ENCODE peak calls at places on chromosomes 6 and 20, in ten cellular contexts. One of them, this sample, is unnamed.

GRCh38 chr6:45667265-45667664 is 289.5 kb upstream of the SUPT3H start:
- DNase-seq in effector memory CD4-positive, alpha-beta T cell: no peak
- DNase-seq in uterus: no peak
- DNase-seq in tibial nerve: no peak
- DNase-seq in HCT116: no peak
- DNase-seq in transverse colon: no peak
- DNase-seq in CD8-positive, alpha-beta memory T cell: no peak
- DNase-seq in heart right ventricle: no peak
- DNase-seq in small intestine: no peak
- DNase-seq in GM23338: peak; percentile 35
- DNase-seq in this sample: no peak

GRCh38 chr6:2197177-2197671 is 48.2 kb downstream of the GMDS start:
- DNase-seq in uterus: peak; percentile 42
- DNase-seq in small intestine: peak; percentile 17
- DNase-seq in CD8-positive, alpha-beta memory T cell: no peak
- DNase-seq in transverse colon: no peak
- DNase-seq in effector memory CD4-positive, alpha-beta T cell: no peak
- DNase-seq in GM23338: no peak
- DNase-seq in tibial nerve: peak; percentile 16
- DNase-seq in HCT116: peak; percentile 28
- DNase-seq in heart right ventricle: peak; percentile 22
- DNase-seq in this sample: no peak

GRCh38 chr20:43508106-43508505 is 609 bp downstream of the L3MBTL1 start:
- DNase-seq in CD8-positive, alpha-beta memory T cell: no peak
- DNase-seq in uterus: no peak
- DNase-seq in transverse colon: peak; percentile 16
- DNase-seq in HCT116: no peak
- DNase-seq in heart right ventricle: no peak
- DNase-seq in effector memory CD4-positive, alpha-beta T cell: no peak
- DNase-seq in tibial nerve: no peak
- DNase-seq in GM23338: peak; percentile 54
- DNase-seq in small intestine: no peak
- DNase-seq in this sample: peak; percentile 81

GRCh38 chr20:9408422-9409300 is 105.7 kb upstream of the LAMP5 start:
- DNase-seq in uterus: no peak
- DNase-seq in GM23338: no peak
- DNase-seq in HCT116: no peak
- DNase-seq in transverse colon: no peak
- DNase-seq in effector memory CD4-positive, alpha-beta T cell: no peak
- DNase-seq in CD8-positive, alpha-beta memory T cell: no peak
- DNase-seq in heart right ventricle: no peak
- DNase-seq in small intestine: no peak
- DNase-seq in tibial nerve: no peak
- DNase-seq in this sample: no peak

GRCh38 chr6:81977488-81977887 is 225.0 kb upstream of the TENT5A start:
- DNase-seq in GM23338: no peak
- DNase-seq in HCT116: no peak
- DNase-seq in tibial nerve: no peak
- DNase-seq in transverse colon: no peak
- DNase-seq in CD8-positive, alpha-beta memory T cell: no peak
- DNase-seq in uterus: no peak
- DNase-seq in effector memory CD4-positive, alpha-beta T cell: no peak
- DNase-seq in small intestine: no peak
- DNase-seq in heart right ventricle: no peak
- DNase-seq in this sample: no peak

GRCh38 chr20:10982692-10983091 is 308.9 kb upstream of the JAG1 start:
- DNase-seq in effector memory CD4-positive, alpha-beta T cell: no peak
- DNase-seq in GM23338: no peak
- DNase-seq in uterus: peak; percentile 40
- DNase-seq in tibial nerve: peak; percentile 27
- DNase-seq in small intestine: no peak
- DNase-seq in CD8-positive, alpha-beta memory T cell: no peak
- DNase-seq in HCT116: no peak
- DNase-seq in transverse colon: no peak
- DNase-seq in heart right ventricle: peak; percentile 78
- DNase-seq in this sample: no peak

GRCh38 chr6:11632231-11632630 is 94.7 kb downstream of the TMEM170B start:
- DNase-seq in tibial nerve: no peak
- DNase-seq in CD8-positive, alpha-beta memory T cell: no peak
- DNase-seq in uterus: no peak
- DNase-seq in small intestine: peak; percentile 79
- DNase-seq in GM23338: no peak
- DNase-seq in effector memory CD4-positive, alpha-beta T cell: no peak
- DNase-seq in transverse colon: peak; percentile 55
- DNase-seq in heart right ventricle: no peak
- DNase-seq in HCT116: peak; percentile 24
- DNase-seq in this sample: peak; percentile 51

GRCh38 chr6:8556370-8557018 is 121.1 kb upstream of the SLC35B3 start:
- DNase-seq in uterus: no peak
- DNase-seq in transverse colon: no peak
- DNase-seq in GM23338: no peak
- DNase-seq in tibial nerve: no peak
- DNase-seq in heart right ventricle: no peak
- DNase-seq in small intestine: no peak
- DNase-seq in HCT116: peak; percentile 16
- DNase-seq in CD8-positive, alpha-beta memory T cell: no peak
- DNase-seq in effector memory CD4-positive, alpha-beta T cell: no peak
- DNase-seq in this sample: no peak

GRCh38 chr20:609371-609964 is 641 bp downstream of the TCF15 start:
- DNase-seq in effector memory CD4-positive, alpha-beta T cell: no peak
- DNase-seq in CD8-positive, alpha-beta memory T cell: no peak
- DNase-seq in tibial nerve: no peak
- DNase-seq in heart right ventricle: no peak
- DNase-seq in small intestine: no peak
- DNase-seq in uterus: no peak
- DNase-seq in transverse colon: no peak
- DNase-seq in HCT116: no peak
- DNase-seq in GM23338: peak; percentile 46
- DNase-seq in this sample: no peak

GRCh38 chr20:57361517-57361916 is 10.5 kb downstream of the RAE1 start:
- DNase-seq in transverse colon: no peak
- DNase-seq in HCT116: no peak
- DNase-seq in small intestine: no peak
- DNase-seq in GM23338: no peak
- DNase-seq in effector memory CD4-positive, alpha-beta T cell: no peak
- DNase-seq in tibial nerve: no peak
- DNase-seq in CD8-positive, alpha-beta memory T cell: no peak
- DNase-seq in uterus: no peak
- DNase-seq in heart right ventricle: no peak
- DNase-seq in this sample: no peak

GRCh38 chr6:139538366-139538765 is 163.9 kb upstream of the CITED2 start:
- DNase-seq in effector memory CD4-positive, alpha-beta T cell: no peak
- DNase-seq in transverse colon: no peak
- DNase-seq in GM23338: no peak
- DNase-seq in CD8-positive, alpha-beta memory T cell: no peak
- DNase-seq in small intestine: no peak
- DNase-seq in heart right ventricle: no peak
- DNase-seq in uterus: no peak
- DNase-seq in HCT116: no peak
- DNase-seq in tibial nerve: no peak
- DNase-seq in this sample: no peak

DNA sequence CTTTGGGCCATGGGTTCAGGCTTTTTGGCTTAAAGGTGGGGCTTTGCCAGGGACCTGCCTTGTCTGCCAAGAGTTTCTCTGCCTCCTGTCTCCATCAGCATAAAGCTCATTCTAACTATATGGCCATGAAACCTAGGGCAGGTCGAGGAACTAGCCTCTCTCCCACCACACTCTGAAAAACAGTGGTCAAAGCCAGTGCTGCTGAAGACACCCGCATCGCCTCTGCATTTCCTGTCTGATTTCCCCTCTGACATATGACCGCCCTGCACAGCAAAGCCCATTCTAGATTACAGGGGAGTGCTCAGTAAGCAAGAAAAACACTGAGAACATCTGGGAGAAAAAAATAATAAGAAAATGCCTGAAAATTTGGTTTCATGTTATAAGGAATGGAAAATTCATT is 573.6 kb downstream of the PRKN start:
- DNase-seq in tibial nerve: no peak
- DNase-seq in small intestine: no peak
- DNase-seq in GM23338: no peak
- DNase-seq in effector memory CD4-positive, alpha-beta T cell: no peak
- DNase-seq in heart right ventricle: no peak
- DNase-seq in transverse colon: no peak
- DNase-seq in HCT116: no peak
- DNase-seq in uterus: no peak
- DNase-seq in CD8-positive, alpha-beta memory T cell: no peak
- DNase-seq in this sample: no peak
- H3K4me1 ChIP-seq in tibial nerve: no peaks in the 10 kb centered on the region
- H3K4me1 ChIP-seq in small intestine: no peaks in the 10 kb centered on the region
- H3K4me1 ChIP-seq in GM23338: peaks cover 12% of the 10 kb centered on the region
- H3K4me1 ChIP-seq in effector memory CD4-positive, alpha-beta T cell: no peaks in the 10 kb centered on the region
- H3K4me1 ChIP-seq in heart right ventricle: no peaks in the 10 kb centered on the region
- H3K4me1 ChIP-seq in transverse colon: no peaks in the 10 kb centered on the region
- H3K4me1 ChIP-seq in HCT116: no peaks in the 10 kb centered on the region
- H3K4me1 ChIP-seq in uterus: no peaks in the 10 kb centered on the region
- H3K4me1 ChIP-seq in CD8-positive, alpha-beta memory T cell: no peaks in the 10 kb centered on the region
- H3K4me1 ChIP-seq in this sample: no peaks in the 10 kb centered on the region

GRCh38 chr20:54190200-54190599 is 16.4 kb upstream of the CYP24A1 start:
- DNase-seq in transverse colon: no peak
- DNase-seq in HCT116: no peak
- DNase-seq in heart right ventricle: no peak
- DNase-seq in CD8-positive, alpha-beta memory T cell: no peak
- DNase-seq in uterus: no peak
- DNase-seq in tibial nerve: no peak
- DNase-seq in GM23338: no peak
- DNase-seq in effector memory CD4-positive, alpha-beta T cell: no peak
- DNase-seq in small intestine: no peak
- DNase-seq in this sample: no peak
- H3K27ac ChIP-seq in transverse colon: no peak overlapping the region
- H3K27ac ChIP-seq in HCT116: no peak overlapping the region
- H3K27ac ChIP-seq in heart right ventricle: no peak overlapping the region
- H3K27ac ChIP-seq in CD8-positive, alpha-beta memory T cell: no peak overlapping the region
- H3K27ac ChIP-seq in uterus: no peak overlapping the region
- H3K27ac ChIP-seq in tibial nerve: no peak overlapping the region
- H3K27ac ChIP-seq in GM23338: no peak overlapping the region
- H3K27ac ChIP-seq in effector memory CD4-positive, alpha-beta T cell: no peak overlapping the region
- H3K27ac ChIP-seq in small intestine: no peak overlapping the region
- H3K27ac ChIP-seq in this sample: no peak overlapping the region

DNA sequence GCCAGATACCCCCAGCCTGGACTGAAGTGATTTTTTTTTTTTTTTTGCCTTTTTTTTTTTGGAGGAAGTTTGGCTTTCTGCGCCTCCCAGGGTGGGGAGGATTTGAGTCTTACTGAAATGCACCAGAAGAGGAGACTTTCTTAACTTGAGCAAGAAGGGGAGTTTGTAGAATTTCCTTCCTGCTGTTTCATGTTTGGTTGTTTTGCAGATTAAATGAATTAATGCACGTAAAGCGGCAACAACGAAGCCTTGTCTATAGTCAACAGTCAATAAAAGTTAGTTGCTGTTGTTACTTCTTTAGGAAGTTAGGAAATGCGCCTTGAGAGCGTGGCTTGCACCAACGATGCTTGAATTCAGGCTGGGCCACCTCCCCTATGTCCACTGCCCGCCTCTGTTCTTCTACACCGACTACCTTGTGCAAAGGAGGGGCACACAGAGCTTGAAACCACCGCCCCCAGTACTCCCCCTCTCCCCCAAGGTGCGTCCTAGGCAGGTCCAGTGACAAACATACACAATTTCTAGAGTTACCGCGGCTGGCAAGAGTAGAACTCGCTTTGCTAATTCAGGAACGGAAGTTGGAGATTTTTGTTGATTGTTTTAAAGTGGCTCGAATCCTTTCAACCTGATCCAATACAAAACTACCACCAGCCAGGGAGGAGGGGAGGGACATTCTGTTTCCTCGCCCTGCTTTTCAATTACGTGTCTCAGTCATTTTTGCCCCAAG is 828 bp upstream of the CYP24A1 start:
- DNase-seq in tibial nerve: no peak
- DNase-seq in heart right ventricle: no peak
- DNase-seq in effector memory CD4-positive, alpha-beta T cell: no peak
- DNase-seq in transverse colon: no peak
- DNase-seq in small intestine: no peak
- DNase-seq in HCT116: no peak
- DNase-seq in GM23338: peak; percentile 31
- DNase-seq in uterus: no peak
- DNase-seq in CD8-positive, alpha-beta memory T cell: no peak
- DNase-seq in this sample: no peak
- H3K4me3 ChIP-seq in tibial nerve: no peak overlapping the region
- H3K4me3 ChIP-seq in heart right ventricle: peak overlapping the region; percentile 29
- H3K4me3 ChIP-seq in effector memory CD4-positive, alpha-beta T cell: peak overlapping the region; percentile 30
- H3K4me3 ChIP-seq in transverse colon: no peak overlapping the region
- H3K4me3 ChIP-seq in small intestine: no peak overlapping the region
- H3K4me3 ChIP-seq in HCT116: peak overlapping the region; percentile 51
- H3K4me3 ChIP-seq in GM23338: peak overlapping the region; percentile 54
- H3K4me3 ChIP-seq in uterus: no peak overlapping the region
- H3K4me3 ChIP-seq in CD8-positive, alpha-beta memory T cell: no peak overlapping the region
- H3K4me3 ChIP-seq in this sample: peak overlapping the region; percentile 22

DNA sequence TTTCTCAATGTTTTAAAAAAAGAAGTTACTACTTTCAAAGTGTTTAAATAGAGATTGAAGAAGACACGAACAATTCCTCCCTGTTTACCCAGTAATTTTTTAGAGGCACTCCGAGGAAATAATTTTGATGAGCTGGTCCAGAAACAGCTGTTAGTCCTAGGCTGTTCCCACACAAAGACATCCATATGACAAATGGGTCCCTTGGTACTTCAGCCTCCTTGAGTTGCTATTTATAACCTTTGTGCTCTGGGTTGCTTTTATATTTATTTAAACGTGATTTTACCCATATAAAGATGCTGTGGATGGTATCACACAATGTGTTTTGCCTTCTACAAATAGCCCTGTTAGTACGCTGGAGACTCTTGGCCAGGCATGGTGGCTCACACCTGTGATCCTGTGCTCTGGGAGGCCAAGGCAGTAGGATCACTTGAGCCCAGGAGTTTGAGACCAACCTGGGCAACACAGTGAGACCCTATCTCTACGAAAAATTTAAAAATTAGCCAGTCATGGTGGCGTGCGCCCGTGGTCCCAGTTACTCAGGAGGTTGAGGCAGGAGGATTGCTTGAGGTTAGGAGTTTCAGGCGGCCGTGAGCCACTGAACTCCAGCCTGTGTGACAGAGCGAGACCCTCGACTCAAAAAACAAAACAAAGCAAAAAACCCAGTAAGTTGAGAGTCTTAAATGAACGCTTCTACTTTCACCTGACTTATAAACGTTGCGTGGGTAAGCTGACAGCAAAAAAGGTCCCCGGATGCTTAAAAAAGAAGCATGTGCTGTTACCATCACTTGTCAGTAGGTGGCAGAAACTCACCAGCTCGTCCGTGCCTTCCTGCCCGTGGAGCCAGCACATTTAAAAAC is 56.9 kb upstream of the ARMH2 start:
- DNase-seq in HCT116: peak; percentile 54
- DNase-seq in CD8-positive, alpha-beta memory T cell: peak; percentile 68
- DNase-seq in tibial nerve: peak; percentile 27
- DNase-seq in GM23338: peak; percentile 85
- DNase-seq in transverse colon: peak; percentile 57
- DNase-seq in small intestine: peak; percentile 60
- DNase-seq in effector memory CD4-positive, alpha-beta T cell: peak; percentile 58
- DNase-seq in uterus: peak; percentile 72
- DNase-seq in heart right ventricle: peak; percentile 63
- DNase-seq in this sample: no peak
- H3K4me1 ChIP-seq in HCT116: peaks cover 10% of the 10 kb centered on the region
- H3K4me1 ChIP-seq in CD8-positive, alpha-beta memory T cell: peaks cover 55% of the 10 kb centered on the region
- H3K4me1 ChIP-seq in tibial nerve: peaks cover 22% of the 10 kb centered on the region
- H3K4me1 ChIP-seq in GM23338: peaks cover 9% of the 10 kb centered on the region
- H3K4me1 ChIP-seq in transverse colon: peaks cover 11% of the 10 kb centered on the region
- H3K4me1 ChIP-seq in small intestine: no peaks in the 10 kb centered on the region
- H3K4me1 ChIP-seq in effector memory CD4-positive, alpha-beta T cell: peaks cover 45% of the 10 kb centered on the region
- H3K4me1 ChIP-seq in uterus: no peaks in the 10 kb centered on the region
- H3K4me1 ChIP-seq in heart right ventricle: no peaks in the 10 kb centered on the region
- H3K4me1 ChIP-seq in this sample: peaks cover 47% of the 10 kb centered on the region

This sample was measured in left lung.